ENCODE peak calls at places on chromosome 9, in eight cellular contexts. N is BE2C, M is heart left ventricle, I is keratinocyte, L is fibroblast of lung, Z is pancreas, Q is heart right ventricle, B is kidney. V is an unnamed sample.

GRCh38 chr9:120389300-120389699 is 190.7 kb downstream of the CDK5RAP2 start:
- DNase-seq in Z (no peak), Q (no peak), M (no peak), N (no peak), I (no peak), L (no peak), B (no peak), V (no peak)

GRCh38 chr9:99013550-99013949 is 69.8 kb downstream of the COL15A1 start:
- DNase-seq in Z (no peak), L (no peak), B (no peak), I (no peak), Q (no peak), N (no peak), M (no peak), V (no peak)

GRCh38 chr9:81490605-81491331 is 198.6 kb downstream of the TLE1 start:
- DNase-seq in M (no peak), Z (no peak), Q (no peak), N (no peak), B (no peak), I (no peak), L (peak; percentile 95), V (no peak)

GRCh38 chr9:107106416-107106815 is 176.7 kb upstream of the RAD23B start:
- DNase-seq in B (no peak), I (no peak), Q (no peak), L (no peak), N (no peak), M (no peak), Z (no peak), V (no peak)

GRCh38 chr9:97551308-97551707 is 49.8 kb downstream of the TMOD1 start:
- DNase-seq in L (no peak), B (no peak), Z (no peak), M (no peak), N (no peak), I (no peak), Q (no peak), V (no peak)

GRCh38 chr9:115808695-115809094 is 344.9 kb upstream of the PAPPA start:
- DNase-seq in I (no peak), M (no peak), Q (no peak), L (peak; percentile 69), Z (no peak), B (no peak), N (no peak), V (no peak)

GRCh38 chr9:121261107-121261460 is 6.9 kb upstream of the GSN start:
- DNase-seq in B (peak; percentile 78), I (no peak), L (peak; percentile 47), Q (no peak), Z (no peak), N (peak; percentile 36), M (no peak), V (no peak)

GRCh38 chr9:16044116-16044881 is 491.5 kb downstream of the CCDC171 start:
- DNase-seq in B (no peak), I (no peak), M (no peak), N (no peak), Z (no peak), Q (no peak), L (peak; percentile 49), V (peak; percentile 12)

GRCh38 chr9:91775011-91775707 is 174.9 kb downstream of the ROR2 start:
- DNase-seq in B (peak; percentile 80), N (peak; percentile 81), Z (peak; percentile 67), I (no peak), M (peak; percentile 42), L (peak; percentile 42), Q (peak; percentile 59), V (peak; percentile 85)

GRCh38 chr9:86939311-86939710 is 8.0 kb downstream of the GAS1 start:
- DNase-seq in I (no peak), Z (no peak), Q (no peak), M (no peak), L (no peak), N (no peak), B (no peak), V (no peak)

GRCh38 chr9:121472361-121472910 is 27.2 kb downstream of the GGTA1 start:
- DNase-seq in Z (no peak), I (no peak), N (no peak), B (no peak), L (no peak), Q (no peak), M (no peak), V (no peak)

GRCh38 chr9:136582977-136583735 is 37.3 kb upstream of the NOTCH1 start:
- DNase-seq in Z (peak; percentile 36), I (no peak), B (peak; percentile 62), N (no peak), L (no peak), Q (peak; percentile 13), M (no peak), V (no peak)
- TF ChIP-seq CTCF in Z (no peak), I (no peak), B (no peak), N (no peak), L (no peak), Q (no peak), M (no peak), V (no peak)

DNA sequence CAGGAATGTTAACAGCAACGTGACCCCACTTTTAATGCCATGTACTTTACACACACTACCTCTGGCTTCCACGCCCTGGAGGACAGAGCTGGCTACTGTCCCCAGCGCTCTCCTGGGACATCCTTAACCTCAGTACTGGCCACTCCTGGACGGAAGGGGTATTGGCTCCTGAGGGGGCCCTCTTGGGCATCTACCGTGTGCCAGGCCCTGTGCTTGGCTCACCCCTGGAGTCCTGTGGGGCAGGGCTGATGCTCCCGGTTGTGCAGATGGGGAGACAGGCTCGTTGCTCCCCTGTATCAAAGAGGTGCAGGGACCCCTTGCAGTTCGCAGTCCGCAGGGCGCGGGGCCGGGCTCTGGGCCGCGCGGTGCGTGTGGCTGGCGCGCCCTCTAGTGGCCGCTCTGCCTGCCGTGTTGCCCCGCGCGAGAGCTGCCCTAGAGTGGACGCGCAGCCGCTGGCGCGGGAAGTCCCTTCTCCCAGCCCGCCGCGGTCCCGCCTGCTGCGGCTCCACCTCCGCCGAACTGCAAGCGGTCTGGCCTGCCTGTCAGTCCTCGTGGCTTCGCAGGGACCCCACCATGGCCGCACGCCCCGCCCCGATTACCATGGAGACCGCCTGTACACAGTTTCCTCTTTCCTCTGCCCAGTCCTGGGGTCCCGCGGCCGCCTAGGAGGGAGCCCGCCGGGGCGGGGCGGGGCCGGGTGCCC is at the start of gene WDR38:
- DNase-seq in Z (peak; percentile 77), N (peak; percentile 79), M (peak; percentile 79), I (no peak), B (peak; percentile 91), L (peak; percentile 60), Q (peak; percentile 83), V (peak; percentile 90)
- H3K4me3 ChIP-seq in Z (peak within 1 kb of the TSS; percentile 34), N (peak within 1 kb of the TSS; percentile 48), M (peak within 1 kb of the TSS; percentile 54), I (peak within 1 kb of the TSS; percentile 31), B (peak within 1 kb of the TSS; percentile 33), L (peak within 1 kb of the TSS; percentile 59), Q (peak within 1 kb of the TSS; percentile 33), V (peak within 1 kb of the TSS; percentile 47)

GRCh38 chr9:71721786-71722295 is 46.5 kb downstream of the CEMIP2 start:
- DNase-seq in B (no peak), Z (no peak), M (no peak), Q (no peak), N (no peak), L (peak; percentile 20), I (no peak), V (no peak)
- H3K4me1 ChIP-seq in B (no peaks in the 10 kb centered on the region), Z (peaks cover 3% of the 10 kb centered on the region), M (no peaks in the 10 kb centered on the region), Q (peaks cover 7% of the 10 kb centered on the region), N (no peaks in the 10 kb centered on the region), L (peaks cover 9% of the 10 kb centered on the region), I (peaks cover 27% of the 10 kb centered on the region), V (no peaks in the 10 kb centered on the region)

DNA sequence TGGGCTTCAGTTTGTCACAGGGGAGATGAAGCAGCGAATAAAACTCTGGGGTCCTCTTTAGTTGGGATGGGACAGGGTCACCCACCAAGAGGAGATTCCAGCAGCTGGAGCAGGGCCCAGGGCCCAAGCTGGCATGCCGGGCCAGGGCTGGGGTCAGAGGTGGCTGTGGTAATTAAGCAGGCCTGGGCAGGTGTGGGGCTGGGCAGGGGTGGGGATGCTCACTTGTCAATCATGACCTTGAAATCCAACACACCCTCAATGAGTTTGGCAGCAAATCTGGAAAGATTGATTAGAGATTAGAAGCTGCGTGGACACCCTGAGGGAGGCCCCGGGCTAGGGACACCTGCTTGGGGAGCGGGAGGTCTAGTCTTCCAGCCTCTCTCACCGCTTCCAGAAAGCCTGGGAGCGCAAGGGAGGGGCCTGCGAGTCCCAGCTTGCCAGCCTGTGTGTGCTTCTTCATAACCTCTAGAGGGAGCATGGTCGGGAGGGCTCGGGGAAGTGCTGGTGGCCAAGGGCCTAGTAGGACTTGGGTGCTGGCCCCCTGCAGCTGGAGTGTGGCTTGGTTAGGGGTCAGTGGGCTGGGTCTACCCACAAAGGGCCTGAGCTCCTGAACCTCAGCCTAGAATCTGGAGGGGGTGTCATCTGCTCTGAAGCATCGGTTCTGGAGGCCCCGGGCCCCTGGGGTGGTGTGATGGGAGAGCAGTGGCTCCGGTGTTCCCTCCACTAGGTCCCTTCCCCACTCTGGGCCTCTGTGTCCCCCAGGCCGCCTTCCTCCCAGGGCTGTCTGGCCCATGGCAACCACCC is 7.6 kb downstream of the CRAT start:
- DNase-seq in B (no peak), L (peak; percentile 40), M (peak; percentile 45), Z (peak; percentile 76), I (no peak), N (peak; percentile 77), Q (no peak), V (no peak)
- TF ChIP-seq CTCF in B (peak; percentile 30), L (peak; percentile 41), M (peak; percentile 34), Z (peak; percentile 43), I (peak; percentile 86), N (peak; percentile 78), Q (peak; percentile 53), V (no peak)

GRCh38 chr9:126666155-126666803 is 52.6 kb downstream of the LMX1B start:
- DNase-seq in I (no peak), Q (no peak), Z (no peak), M (no peak), L (no peak), N (no peak), B (no peak), V (no peak)

GRCh38 chr9:126663661-126664072 is 49.9 kb downstream of the LMX1B start:
- DNase-seq in Z (no peak), Q (peak; percentile 60), B (peak; percentile 52), M (peak; percentile 49), L (no peak), I (no peak), N (no peak), V (no peak)

GRCh38 chr9:126667190-126668055 is 53.7 kb downstream of the LMX1B start:
- DNase-seq in Z (no peak), L (no peak), N (peak; percentile 86), I (no peak), Q (no peak), M (no peak), B (no peak), V (no peak)

GRCh38 chr9:126664893-126665695 is 51.4 kb downstream of the LMX1B start:
- DNase-seq in L (no peak), Z (no peak), Q (no peak), M (no peak), B (peak; percentile 66), I (no peak), N (no peak), V (no peak)

GRCh38 chr9:126665696-126666035 is 51.9 kb downstream of the LMX1B start:
- DNase-seq in Z (no peak), N (no peak), L (no peak), I (no peak), M (no peak), Q (no peak), B (peak; percentile 57), V (no peak)
- H3K4me3 ChIP-seq in Z (no peak overlapping the region), N (no peak overlapping the region), L (no peak overlapping the region), I (no peak overlapping the region), M (no peak overlapping the region), Q (no peak overlapping the region), B (no peak overlapping the region), V (no peak overlapping the region)

GRCh38 chr9:77486463-77486862 is 161.7 kb downstream of the GNA14 start:
- DNase-seq in I (no peak), M (no peak), L (no peak), B (no peak), N (no peak), Z (no peak), Q (no peak), V (no peak)
- H3K4me1 ChIP-seq in I (no peaks in the 10 kb centered on the region), M (no peaks in the 10 kb centered on the region), L (no peaks in the 10 kb centered on the region), B (no peaks in the 10 kb centered on the region), N (no peaks in the 10 kb centered on the region), Z (no peaks in the 10 kb centered on the region), Q (no peaks in the 10 kb centered on the region), V (no peaks in the 10 kb centered on the region)